ENCODE peak calls at places on chromosome 5, in nine cellular contexts. J is IMR-90, A is tibial nerve, R is spleen, Y is prostate gland, K is sigmoid colon, B is heart left ventricle, P is uterus, L is breast epithelium. C is an unnamed sample.

GRCh38 chr5:97044057-97044456 is 98.4 kb downstream of the LIX1 start:
- DNase-seq in J (peak), A (no peak), R (no peak), Y (no peak), K (peak), B (peak), P (peak), L (no peak), C (peak)

GRCh38 chr5:153623906-153624765 is 133.7 kb downstream of the GRIA1 start:
- DNase-seq in J (peak), A (no peak), R (no peak), Y (no peak), K (no peak), B (no peak), P (no peak), L (no peak), C (no peak)

GRCh38 chr5:17743580-17744435 is 109.5 kb downstream of the TAF11L14 start:
- DNase-seq in J (peak), A (no peak), R (no peak), Y (no peak), K (no peak), B (no peak), P (no peak), L (no peak), C (no peak)

GRCh38 chr5:128083811-128084227 is 253 bp downstream of the SLC12A2 start:
- DNase-seq in J (peak), A (no peak), R (peak), Y (no peak), K (peak), B (no peak), P (no peak), L (peak), C (no peak)

GRCh38 chr5:172497591-172498255 is 43.4 kb upstream of the SH3PXD2B start:
- DNase-seq in J (no peak), A (peak), R (no peak), Y (peak), K (peak), B (peak), P (peak), L (no peak), C (peak)

GRCh38 chr5:79512692-79513518 is 1.0 kb downstream of the HOMER1 start:
- DNase-seq in J (peak), A (no peak), R (no peak), Y (no peak), K (no peak), B (no peak), P (no peak), L (no peak), C (no peak)

GRCh38 chr5:170662966-170663365 is 120.6 kb upstream of the GABRP start:
- DNase-seq in J (no peak), A (no peak), R (no peak), Y (no peak), K (no peak), B (no peak), P (no peak), L (no peak), C (no peak)

GRCh38 chr5:88690619-88691560 is 192.1 kb downstream of the MEF2C start:
- DNase-seq in J (peak), A (peak), R (peak), Y (peak), K (peak), B (peak), P (peak), L (peak), C (peak)

GRCh38 chr5:169637085-169637855 is at the start of gene DOCK2:
- DNase-seq in J (no peak), A (peak), R (peak), Y (no peak), K (peak), B (peak), P (no peak), L (no peak), C (no peak)

GRCh38 chr5:150789943-150790611 is 11.5 kb downstream of the SMIM3 start:
- DNase-seq in J (peak), A (peak), R (no peak), Y (peak), K (peak), B (no peak), P (peak), L (no peak), C (no peak)
- TF ChIP-seq POLR2A in J (peak), A (no peak), R (no peak), Y (no peak), K (no peak), B (no peak), P (no peak), L (no peak), C (no peak)

GRCh38 chr5:124891179-124891578 is 144.7 kb upstream of the ZNF608 start:
- DNase-seq in J (no peak), A (no peak), R (no peak), Y (no peak), K (no peak), B (no peak), P (no peak), L (no peak), C (no peak)
- H3K27ac ChIP-seq in J (no peak), A (no peak), R (no peak), Y (no peak), K (no peak), B (no peak), P (no peak), L (no peak), C (no peak)

GRCh38 chr5:123511648-123512605 is at the start of gene CSNK1G3:
- DNase-seq in J (peak), A (peak), R (peak), Y (peak), K (peak), B (peak), P (peak), L (peak), C (peak)
- TF ChIP-seq POLR2A in J (peak), A (peak), R (peak), Y (peak), K (peak), B (peak), P (peak), L (peak), C (peak)

DNA sequence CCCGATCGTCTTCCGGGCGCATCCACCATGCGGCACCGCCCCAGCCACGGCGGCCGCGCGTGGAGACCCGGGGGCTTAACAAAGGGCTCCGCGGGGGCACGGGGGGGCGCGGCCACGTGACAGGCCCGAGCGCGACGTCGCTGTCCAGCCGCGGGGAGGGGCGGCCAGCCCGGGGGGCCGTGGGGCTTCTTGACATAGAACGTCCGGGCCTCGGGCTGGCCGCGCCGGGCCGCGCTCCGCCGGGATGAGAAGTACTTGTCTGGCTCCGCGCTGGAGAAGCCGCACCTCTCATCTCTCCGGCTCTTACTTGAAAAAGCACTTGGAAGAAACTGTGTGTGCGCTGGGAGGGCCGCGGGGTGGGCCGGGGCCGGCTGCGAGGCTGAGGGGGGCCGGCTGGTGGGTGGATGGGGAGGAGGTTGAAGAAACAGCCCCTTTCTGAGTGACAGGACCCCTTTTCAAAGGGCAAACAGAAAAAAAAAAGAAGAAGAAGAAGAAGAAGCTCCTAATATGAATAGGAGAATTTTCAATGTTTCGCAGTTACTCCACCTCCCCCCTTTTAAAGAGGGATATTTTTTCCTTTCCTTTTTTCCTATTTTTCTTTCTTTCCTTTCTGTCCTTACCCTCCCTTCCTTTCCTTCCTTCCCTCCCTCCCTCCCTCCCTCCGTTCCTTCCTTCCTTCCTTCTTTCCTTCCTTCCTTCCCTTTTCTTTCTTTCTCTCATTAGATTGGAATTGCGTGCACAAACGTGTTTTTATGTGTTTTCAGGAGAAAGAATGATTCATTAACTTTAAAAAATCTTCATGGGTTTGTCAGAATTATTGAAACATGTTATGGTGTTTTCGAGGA is 21.3 kb downstream of the NR2F1 start:
- DNase-seq in J (peak), A (no peak), R (peak), Y (no peak), K (peak), B (no peak), P (no peak), L (no peak), C (no peak)
- H3K27ac ChIP-seq in J (peak), A (peak), R (no peak), Y (peak), K (no peak), B (no peak), P (no peak), L (peak), C (no peak)

GRCh38 chr5:56530739-56531138 is 284.6 kb upstream of the MAP3K1 start:
- DNase-seq in J (no peak), A (no peak), R (no peak), Y (no peak), K (no peak), B (no peak), P (no peak), L (no peak), C (no peak)

GRCh38 chr5:56535347-56535746 is 280.0 kb upstream of the MAP3K1 start:
- DNase-seq in J (no peak), A (no peak), R (no peak), Y (no peak), K (no peak), B (no peak), P (no peak), L (no peak), C (no peak)

GRCh38 chr5:56530031-56530430 is 285.3 kb upstream of the MAP3K1 start:
- DNase-seq in J (no peak), A (no peak), R (no peak), Y (no peak), K (no peak), B (no peak), P (no peak), L (no peak), C (no peak)

GRCh38 chr5:56532411-56532935 is 282.9 kb upstream of the MAP3K1 start:
- DNase-seq in J (no peak), A (no peak), R (no peak), Y (no peak), K (no peak), B (no peak), P (no peak), L (no peak), C (no peak)

DNA sequence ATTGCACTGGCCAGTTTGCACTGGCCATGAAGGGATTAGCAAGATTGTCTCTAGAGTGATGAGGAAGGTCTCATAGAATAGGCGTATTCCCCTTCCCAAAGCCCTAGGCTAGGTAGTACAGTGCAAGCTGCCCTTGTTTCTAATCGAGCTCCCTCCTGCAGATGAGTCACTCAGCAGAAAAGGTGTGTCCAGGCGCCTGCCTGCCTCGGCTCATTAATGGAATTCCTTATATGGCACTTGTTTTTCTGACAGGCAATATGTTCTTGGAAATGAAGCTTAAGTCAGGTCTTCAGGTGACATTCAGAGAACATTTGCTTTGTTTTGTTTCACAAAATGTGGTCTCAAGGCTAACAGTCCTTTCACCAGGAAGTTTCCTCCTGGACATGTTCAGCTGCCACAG is 281.2 kb upstream of the MAP3K1 start:
- DNase-seq in J (no peak), A (no peak), R (no peak), Y (peak), K (no peak), B (no peak), P (peak), L (no peak), C (no peak)
- TF ChIP-seq POLR2A in J (no peak), A (no peak), R (no peak), Y (peak), K (no peak), B (no peak), P (no peak), L (no peak), C (no peak)

C was measured in Peyer's patch.